ENCODE peak calls at places on chromosomes 16 and 17, in four cellular contexts. Y, X, L and H are unnamed samples.
A peak's percentile ranks its signal among the peaks of the same experiment; 100 is the strongest.

GRCh38 chr17:63631626-63632025 is 9.4 kb downstream of the MAP3K3 start:
- DNase-seq in Y (no peak), X (no peak), L (no peak), H (peak; percentile 47)

GRCh38 chr17:37340804-37341203 is 35.0 kb upstream of the C17orf78 start:
- DNase-seq in Y (no peak), X (no peak), L (no peak), H (no peak)

GRCh38 chr16:26987631-26988030 is 79.1 kb upstream of the C16orf82 start:
- DNase-seq in Y (no peak), X (peak; percentile 73), L (no peak), H (no peak)

GRCh38 chr17:76546556-76547182 is 6.8 kb downstream of the PRCD start:
- DNase-seq in Y (no peak), X (peak; percentile 93), L (peak; percentile 99), H (no peak)

GRCh38 chr17:41464682-41465081 is 2.5 kb downstream of the KRT32 start:
- DNase-seq in Y (peak; percentile 79), X (peak; percentile 99), L (peak; percentile 96), H (no peak)

GRCh38 chr17:16349461-16349860 is 3.8 kb downstream of the CENPV start:
- DNase-seq in Y (no peak), X (no peak), L (no peak), H (no peak)

GRCh38 chr17:56880133-56880532 is 33.7 kb downstream of the TRIM25 start:
- DNase-seq in Y (no peak), X (no peak), L (no peak), H (no peak)

GRCh38 chr17:59837362-59838195 is 55.2 kb downstream of the TUBD1 start:
- DNase-seq in Y (peak; percentile 100), X (peak; percentile 100), L (peak; percentile 100), H (peak; percentile 82)

GRCh38 chr17:75130632-75131277 is 787 bp downstream of the NT5C start:
- DNase-seq in Y (peak; percentile 69), X (peak; percentile 76), L (peak; percentile 73), H (peak; percentile 87)

GRCh38 chr17:72945468-72945867 is 147.0 kb downstream of the SLC39A11 start:
- DNase-seq in Y (no peak), X (no peak), L (no peak), H (no peak)

GRCh38 chr17:72946126-72946525 is 146.4 kb downstream of the SLC39A11 start:
- DNase-seq in Y (no peak), X (no peak), L (no peak), H (no peak)

GRCh38 chr17:72948115-72948514 is 144.4 kb downstream of the SLC39A11 start:
- DNase-seq in Y (no peak), X (no peak), L (no peak), H (no peak)

GRCh38 chr17:72946696-72947095 is 145.8 kb downstream of the SLC39A11 start:
- DNase-seq in Y (no peak), X (no peak), L (no peak), H (peak; percentile 47)

DNA sequence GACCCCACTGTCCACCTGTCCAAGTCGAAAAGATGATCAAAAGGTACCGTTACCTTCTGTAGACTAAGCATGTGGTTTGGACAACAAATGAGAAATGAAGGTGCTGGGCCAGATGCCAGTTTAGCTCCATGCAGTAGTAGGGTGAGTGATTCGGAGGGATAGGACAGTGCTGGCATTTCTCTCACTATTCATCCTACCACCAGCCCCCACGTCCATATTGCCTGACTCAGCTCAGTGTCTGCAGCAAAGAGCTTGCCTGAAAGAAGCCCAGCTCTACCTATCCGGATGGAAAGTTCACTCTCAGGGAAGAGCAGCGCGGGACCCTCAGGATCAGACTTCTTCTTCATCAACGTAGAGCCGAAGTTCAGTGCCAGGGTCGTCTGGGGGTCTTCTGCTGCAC is 145.0 kb downstream of the SLC39A11 start:
- DNase-seq in Y (no peak), X (no peak), L (no peak), H (no peak)
- TF ChIP-seq EZH2 in Y (no peak), X (no peak), L (no peak), H (no peak)

GRCh38 chr16:53502331-53503269 is at the start of gene AKTIP:
- DNase-seq in Y (no peak), X (peak; percentile 67), L (peak; percentile 54), H (peak; percentile 44)

GRCh38 chr16:53504161-53504663 is 1.2 kb upstream of the AKTIP start:
- DNase-seq in Y (no peak), X (peak; percentile 90), L (no peak), H (peak; percentile 42)

GRCh38 chr16:53506254-53506653 is 3.2 kb upstream of the AKTIP start:
- DNase-seq in Y (no peak), X (no peak), L (no peak), H (no peak)

GRCh38 chr16:53503270-53503911 is 382 bp upstream of the AKTIP start:
- DNase-seq in Y (peak; percentile 100), X (peak; percentile 100), L (peak; percentile 98), H (peak; percentile 100)

GRCh38 chr16:53504665-53505064 is 1.7 kb upstream of the AKTIP start:
- DNase-seq in Y (no peak), X (peak; percentile 59), L (no peak), H (no peak)
- H3K4me3 ChIP-seq in Y (no peak overlapping the region), X (peak overlapping the region; percentile 73), L (no peak overlapping the region), H (no peak overlapping the region)

GRCh38 chr16:85490971-85491771 is 122.0 kb upstream of the GSE1 start:
- DNase-seq in Y (peak; percentile 31), X (no peak), L (peak; percentile 9), H (peak; percentile 65)
- TF ChIP-seq EZH2phosphoT487 in Y (no peak), X (no peak), L (no peak), H (no peak)

GRCh38 chr17:47851764-47852112 is 775 bp upstream of the SP6 start:
- DNase-seq in Y (no peak), X (no peak), L (no peak), H (peak; percentile 54)

GRCh38 chr17:47852113-47852949 is 1.4 kb upstream of the SP6 start:
- DNase-seq in Y (no peak), X (peak; percentile 37), L (no peak), H (no peak)

GRCh38 chr17:47850692-47851573 is at the start of gene SP6:
- DNase-seq in Y (peak; percentile 80), X (peak; percentile 89), L (peak; percentile 93), H (peak; percentile 91)

GRCh38 chr17:47848198-47848513 is 2.8 kb downstream of the SP6 start:
- DNase-seq in Y (no peak), X (no peak), L (no peak), H (peak; percentile 31)

DNA sequence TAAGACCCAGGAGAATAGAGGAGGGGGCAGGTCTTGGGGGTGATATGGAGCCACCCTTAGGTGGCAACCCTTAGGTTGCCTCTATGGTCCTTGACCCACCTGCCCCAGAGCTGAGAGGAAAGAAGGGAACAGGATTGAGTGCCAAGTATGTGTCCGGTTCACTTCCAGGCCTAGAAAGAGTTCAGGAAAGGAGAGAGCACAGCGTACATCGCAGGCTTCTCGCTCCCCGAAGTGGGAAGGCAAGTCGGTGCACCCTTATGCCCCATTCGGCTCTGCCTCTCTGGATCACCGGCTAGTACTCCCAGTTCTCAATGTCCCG is 631 bp downstream of the SP6 start:
- DNase-seq in Y (no peak), X (no peak), L (peak; percentile 39), H (no peak)
- TF ChIP-seq EZH2 in Y (no peak), X (no peak), L (no peak), H (no peak)

DNA sequence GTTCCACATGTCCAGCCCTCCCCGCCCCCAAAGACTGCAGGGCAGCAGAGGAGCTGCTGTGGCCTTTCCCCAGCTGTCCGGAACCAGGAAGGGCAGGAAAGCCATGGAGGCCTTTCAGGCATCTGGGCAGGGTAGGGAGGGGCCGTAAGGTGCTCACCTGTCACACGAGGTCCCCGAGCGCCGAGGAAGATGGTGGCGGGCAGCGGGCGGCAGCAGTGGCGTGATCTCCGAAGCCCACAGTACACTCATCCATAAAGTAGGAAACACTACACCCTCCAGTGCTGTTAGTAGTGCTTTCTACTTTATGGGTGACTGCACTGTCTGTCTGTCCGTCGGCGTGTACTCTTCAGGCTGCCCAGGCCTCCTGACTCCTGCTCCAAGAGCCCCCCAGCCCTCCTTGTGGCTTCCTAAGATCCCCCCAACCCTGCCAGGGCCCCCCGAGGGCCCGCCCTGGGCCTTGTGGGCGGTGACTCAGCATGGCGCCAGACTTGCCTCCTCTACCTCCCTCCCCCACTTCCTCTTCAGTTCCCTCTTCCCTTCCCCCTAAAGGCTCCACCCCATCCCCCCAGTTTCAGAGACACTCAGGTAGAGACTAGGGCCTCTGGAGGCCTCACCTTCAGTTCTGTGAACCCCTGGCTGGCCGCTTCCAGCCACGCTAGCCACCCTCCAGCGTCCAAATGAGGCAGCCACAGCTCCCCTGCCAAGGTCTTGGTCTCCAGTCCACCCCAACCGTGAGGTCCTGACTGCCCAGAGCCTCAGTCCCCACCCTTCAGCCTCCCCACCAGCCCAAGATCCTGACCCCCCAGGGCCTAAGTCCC is 2.6 kb upstream of the TSPOAP1 start:
- DNase-seq in Y (no peak), X (no peak), L (no peak), H (no peak)
- H3K4me3 ChIP-seq in Y (no peak overlapping the region), X (no peak overlapping the region), L (no peak overlapping the region), H (no peak overlapping the region)